ENCODE peak calls at places on chromosomes 13 and 19, in nine cellular contexts. One of them, this sample, is unnamed.

GRCh38 chr13:53137777-53138176 is 109.2 kb downstream of the OLFM4 start:
- DNase-seq in IMR-90: peak; percentile 86
- DNase-seq in cardiac fibroblast: peak; percentile 79
- DNase-seq in psoas muscle: no peak
- DNase-seq in progenitor cell of endocrine pancreas: no peak
- DNase-seq in endothelial cell: no peak
- DNase-seq in fibroblast of pulmonary artery: peak; percentile 92
- DNase-seq in fibroblast of lung: peak; percentile 31
- DNase-seq in heart right ventricle: no peak
- DNase-seq in this sample: peak; percentile 44

GRCh38 chr19:3360494-3361383 is 5.6 kb upstream of the NFIC start:
- DNase-seq in IMR-90: no peak
- DNase-seq in cardiac fibroblast: peak; percentile 51
- DNase-seq in psoas muscle: peak; percentile 72
- DNase-seq in progenitor cell of endocrine pancreas: no peak
- DNase-seq in endothelial cell: no peak
- DNase-seq in fibroblast of pulmonary artery: no peak
- DNase-seq in fibroblast of lung: peak; percentile 51
- DNase-seq in heart right ventricle: peak; percentile 81
- DNase-seq in this sample: no peak

GRCh38 chr19:4664642-4665041 is 5.5 kb downstream of the MYDGF start:
- DNase-seq in IMR-90: no peak
- DNase-seq in cardiac fibroblast: no peak
- DNase-seq in psoas muscle: no peak
- DNase-seq in progenitor cell of endocrine pancreas: no peak
- DNase-seq in endothelial cell: no peak
- DNase-seq in fibroblast of pulmonary artery: no peak
- DNase-seq in fibroblast of lung: no peak
- DNase-seq in heart right ventricle: no peak
- DNase-seq in this sample: no peak

GRCh38 chr19:17332677-17333581 is 1.7 kb downstream of the ANO8 start:
- DNase-seq in IMR-90: peak; percentile 39
- DNase-seq in cardiac fibroblast: peak; percentile 56
- DNase-seq in psoas muscle: no peak
- DNase-seq in progenitor cell of endocrine pancreas: no peak
- DNase-seq in endothelial cell: no peak
- DNase-seq in fibroblast of pulmonary artery: peak; percentile 49
- DNase-seq in fibroblast of lung: peak; percentile 42
- DNase-seq in heart right ventricle: no peak
- DNase-seq in this sample: no peak

GRCh38 chr19:8811315-8812172 is 20.6 kb downstream of the ZNF558 start:
- DNase-seq in IMR-90: peak; percentile 15
- DNase-seq in cardiac fibroblast: peak; percentile 30
- DNase-seq in psoas muscle: no peak
- DNase-seq in progenitor cell of endocrine pancreas: no peak
- DNase-seq in endothelial cell: no peak
- DNase-seq in fibroblast of pulmonary artery: peak; percentile 15
- DNase-seq in fibroblast of lung: peak; percentile 8
- DNase-seq in heart right ventricle: no peak
- DNase-seq in this sample: no peak

GRCh38 chr19:16338470-16339360 is 14.1 kb downstream of the KLF2 start:
- DNase-seq in IMR-90: peak; percentile 96
- DNase-seq in cardiac fibroblast: peak; percentile 88
- DNase-seq in psoas muscle: peak; percentile 51
- DNase-seq in progenitor cell of endocrine pancreas: no peak
- DNase-seq in endothelial cell: no peak
- DNase-seq in fibroblast of pulmonary artery: peak; percentile 88
- DNase-seq in fibroblast of lung: peak; percentile 98
- DNase-seq in heart right ventricle: no peak
- DNase-seq in this sample: peak; percentile 89

GRCh38 chr13:52835071-52835793 is 13.2 kb downstream of the PCDH8 start:
- DNase-seq in IMR-90: no peak
- DNase-seq in cardiac fibroblast: no peak
- DNase-seq in psoas muscle: no peak
- DNase-seq in progenitor cell of endocrine pancreas: no peak
- DNase-seq in endothelial cell: no peak
- DNase-seq in fibroblast of pulmonary artery: no peak
- DNase-seq in fibroblast of lung: no peak
- DNase-seq in heart right ventricle: no peak
- DNase-seq in this sample: no peak

GRCh38 chr19:4524808-4525562 is 6.7 kb upstream of the PLIN4 start:
- DNase-seq in IMR-90: no peak
- DNase-seq in cardiac fibroblast: peak; percentile 55
- DNase-seq in psoas muscle: peak; percentile 69
- DNase-seq in progenitor cell of endocrine pancreas: peak; percentile 51
- DNase-seq in endothelial cell: peak; percentile 77
- DNase-seq in fibroblast of pulmonary artery: peak; percentile 58
- DNase-seq in fibroblast of lung: no peak
- DNase-seq in heart right ventricle: peak; percentile 49
- DNase-seq in this sample: no peak

GRCh38 chr13:113060557-113061270 is 44.9 kb upstream of the F7 start:
- DNase-seq in IMR-90: no peak
- DNase-seq in cardiac fibroblast: no peak
- DNase-seq in psoas muscle: no peak
- DNase-seq in progenitor cell of endocrine pancreas: no peak
- DNase-seq in endothelial cell: no peak
- DNase-seq in fibroblast of pulmonary artery: no peak
- DNase-seq in fibroblast of lung: no peak
- DNase-seq in heart right ventricle: no peak
- DNase-seq in this sample: no peak

GRCh38 chr19:18232540-18233223 is 6.4 kb upstream of the PDE4C start:
- DNase-seq in IMR-90: no peak
- DNase-seq in cardiac fibroblast: peak; percentile 12
- DNase-seq in psoas muscle: no peak
- DNase-seq in progenitor cell of endocrine pancreas: no peak
- DNase-seq in endothelial cell: peak; percentile 65
- DNase-seq in fibroblast of pulmonary artery: no peak
- DNase-seq in fibroblast of lung: no peak
- DNase-seq in heart right ventricle: no peak
- DNase-seq in this sample: no peak

GRCh38 chr19:7762719-7763293 is at the start of gene CLEC4M:
- DNase-seq in IMR-90: no peak
- DNase-seq in cardiac fibroblast: no peak
- DNase-seq in psoas muscle: no peak
- DNase-seq in progenitor cell of endocrine pancreas: no peak
- DNase-seq in endothelial cell: no peak
- DNase-seq in fibroblast of pulmonary artery: no peak
- DNase-seq in fibroblast of lung: no peak
- DNase-seq in heart right ventricle: no peak
- DNase-seq in this sample: no peak

GRCh38 chr13:91014696-91015095 is 332.8 kb upstream of the MIR17HG start:
- DNase-seq in IMR-90: no peak
- DNase-seq in cardiac fibroblast: no peak
- DNase-seq in psoas muscle: no peak
- DNase-seq in progenitor cell of endocrine pancreas: no peak
- DNase-seq in endothelial cell: no peak
- DNase-seq in fibroblast of pulmonary artery: peak; percentile 14
- DNase-seq in fibroblast of lung: no peak
- DNase-seq in heart right ventricle: no peak
- DNase-seq in this sample: no peak

GRCh38 chr13:91017031-91017668 is 330.3 kb upstream of the MIR17HG start:
- DNase-seq in IMR-90: peak; percentile 9
- DNase-seq in cardiac fibroblast: peak; percentile 46
- DNase-seq in psoas muscle: peak; percentile 13
- DNase-seq in progenitor cell of endocrine pancreas: peak; percentile 20
- DNase-seq in endothelial cell: peak; percentile 60
- DNase-seq in fibroblast of pulmonary artery: peak; percentile 45
- DNase-seq in fibroblast of lung: peak; percentile 27
- DNase-seq in heart right ventricle: no peak
- DNase-seq in this sample: no peak

GRCh38 chr13:91020635-91021034 is 326.9 kb upstream of the MIR17HG start:
- DNase-seq in IMR-90: no peak
- DNase-seq in cardiac fibroblast: no peak
- DNase-seq in psoas muscle: no peak
- DNase-seq in progenitor cell of endocrine pancreas: no peak
- DNase-seq in endothelial cell: no peak
- DNase-seq in fibroblast of pulmonary artery: no peak
- DNase-seq in fibroblast of lung: no peak
- DNase-seq in heart right ventricle: no peak
- DNase-seq in this sample: no peak

GRCh38 chr13:91017669-91018053 is 329.8 kb upstream of the MIR17HG start:
- DNase-seq in IMR-90: no peak
- DNase-seq in cardiac fibroblast: peak; percentile 5
- DNase-seq in psoas muscle: no peak
- DNase-seq in progenitor cell of endocrine pancreas: no peak
- DNase-seq in endothelial cell: no peak
- DNase-seq in fibroblast of pulmonary artery: no peak
- DNase-seq in fibroblast of lung: peak; percentile 6
- DNase-seq in heart right ventricle: no peak
- DNase-seq in this sample: no peak
- TF ChIP-seq CTCF in IMR-90: no peak
- TF ChIP-seq CTCF in cardiac fibroblast: no peak
- TF ChIP-seq CTCF in psoas muscle: no peak
- TF ChIP-seq CTCF in progenitor cell of endocrine pancreas: no peak
- TF ChIP-seq CTCF in endothelial cell: peak; percentile 20
- TF ChIP-seq CTCF in fibroblast of pulmonary artery: no peak
- TF ChIP-seq CTCF in fibroblast of lung: no peak
- TF ChIP-seq CTCF in heart right ventricle: no peak
- TF ChIP-seq CTCF in this sample: no peak

GRCh38 chr19:38850231-38850975 is 617 bp upstream of the HNRNPL start:
- DNase-seq in IMR-90: peak; percentile 100
- DNase-seq in cardiac fibroblast: peak; percentile 100
- DNase-seq in psoas muscle: peak; percentile 99
- DNase-seq in progenitor cell of endocrine pancreas: peak; percentile 96
- DNase-seq in endothelial cell: peak; percentile 94
- DNase-seq in fibroblast of pulmonary artery: peak; percentile 100
- DNase-seq in fibroblast of lung: peak; percentile 100
- DNase-seq in heart right ventricle: peak; percentile 100
- DNase-seq in this sample: peak; percentile 100
- TF ChIP-seq CTCF in IMR-90: peak; percentile 15
- TF ChIP-seq CTCF in cardiac fibroblast: no peak
- TF ChIP-seq CTCF in psoas muscle: peak; percentile 34
- TF ChIP-seq CTCF in progenitor cell of endocrine pancreas: no peak
- TF ChIP-seq CTCF in endothelial cell: no peak
- TF ChIP-seq CTCF in fibroblast of pulmonary artery: no peak
- TF ChIP-seq CTCF in fibroblast of lung: peak; percentile 12
- TF ChIP-seq CTCF in heart right ventricle: peak; percentile 13
- TF ChIP-seq CTCF in this sample: peak; percentile 19

GRCh38 chr19:32357720-32358119 is 12.3 kb downstream of the ZNF507 start:
- DNase-seq in IMR-90: no peak
- DNase-seq in cardiac fibroblast: peak; percentile 31
- DNase-seq in psoas muscle: no peak
- DNase-seq in progenitor cell of endocrine pancreas: no peak
- DNase-seq in endothelial cell: no peak
- DNase-seq in fibroblast of pulmonary artery: no peak
- DNase-seq in fibroblast of lung: no peak
- DNase-seq in heart right ventricle: no peak
- DNase-seq in this sample: no peak
- TF ChIP-seq CTCF in IMR-90: peak; percentile 25
- TF ChIP-seq CTCF in cardiac fibroblast: peak; percentile 14
- TF ChIP-seq CTCF in psoas muscle: peak; percentile 12
- TF ChIP-seq CTCF in progenitor cell of endocrine pancreas: peak; percentile 39
- TF ChIP-seq CTCF in endothelial cell: peak; percentile 18
- TF ChIP-seq CTCF in fibroblast of pulmonary artery: peak; percentile 35
- TF ChIP-seq CTCF in fibroblast of lung: peak; percentile 29
- TF ChIP-seq CTCF in heart right ventricle: peak; percentile 29
- TF ChIP-seq CTCF in this sample: peak; percentile 15

DNA sequence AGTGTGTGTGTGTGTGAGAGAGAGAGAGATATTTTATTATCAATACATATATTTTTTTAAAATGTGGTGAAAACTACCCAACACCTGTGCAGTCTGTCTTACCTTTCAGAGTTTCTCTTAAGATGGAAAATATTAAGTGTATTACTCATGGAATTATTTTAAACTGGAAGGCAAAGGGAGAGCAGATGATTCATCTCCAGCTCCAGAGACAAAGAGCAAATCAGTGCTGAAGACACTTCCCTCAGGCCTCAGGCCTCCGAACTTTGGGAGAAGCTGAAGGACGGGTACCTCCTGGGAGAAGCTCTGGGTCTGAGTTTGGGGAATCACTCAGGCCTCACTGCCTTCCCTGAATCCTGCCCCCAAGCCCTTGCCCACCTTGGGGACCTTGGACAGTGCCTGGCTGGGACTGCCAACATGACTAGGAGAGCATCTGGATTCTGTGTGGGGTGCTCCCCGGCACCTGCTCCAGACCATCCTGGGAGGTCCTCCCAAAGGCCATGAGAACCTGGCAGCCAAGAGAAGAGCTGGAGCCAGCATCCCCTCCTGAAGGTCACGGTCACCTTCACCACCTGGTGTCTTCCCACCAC is 170.4 kb upstream of the UBL3 start:
- DNase-seq in IMR-90: peak; percentile 57
- DNase-seq in cardiac fibroblast: peak; percentile 34
- DNase-seq in psoas muscle: no peak
- DNase-seq in progenitor cell of endocrine pancreas: no peak
- DNase-seq in endothelial cell: no peak
- DNase-seq in fibroblast of pulmonary artery: no peak
- DNase-seq in fibroblast of lung: peak; percentile 69
- DNase-seq in heart right ventricle: no peak
- DNase-seq in this sample: no peak
- TF ChIP-seq CTCF in IMR-90: no peak
- TF ChIP-seq CTCF in cardiac fibroblast: no peak
- TF ChIP-seq CTCF in psoas muscle: no peak
- TF ChIP-seq CTCF in progenitor cell of endocrine pancreas: no peak
- TF ChIP-seq CTCF in endothelial cell: no peak
- TF ChIP-seq CTCF in fibroblast of pulmonary artery: no peak
- TF ChIP-seq CTCF in fibroblast of lung: no peak
- TF ChIP-seq CTCF in heart right ventricle: no peak
- TF ChIP-seq CTCF in this sample: no peak

DNA sequence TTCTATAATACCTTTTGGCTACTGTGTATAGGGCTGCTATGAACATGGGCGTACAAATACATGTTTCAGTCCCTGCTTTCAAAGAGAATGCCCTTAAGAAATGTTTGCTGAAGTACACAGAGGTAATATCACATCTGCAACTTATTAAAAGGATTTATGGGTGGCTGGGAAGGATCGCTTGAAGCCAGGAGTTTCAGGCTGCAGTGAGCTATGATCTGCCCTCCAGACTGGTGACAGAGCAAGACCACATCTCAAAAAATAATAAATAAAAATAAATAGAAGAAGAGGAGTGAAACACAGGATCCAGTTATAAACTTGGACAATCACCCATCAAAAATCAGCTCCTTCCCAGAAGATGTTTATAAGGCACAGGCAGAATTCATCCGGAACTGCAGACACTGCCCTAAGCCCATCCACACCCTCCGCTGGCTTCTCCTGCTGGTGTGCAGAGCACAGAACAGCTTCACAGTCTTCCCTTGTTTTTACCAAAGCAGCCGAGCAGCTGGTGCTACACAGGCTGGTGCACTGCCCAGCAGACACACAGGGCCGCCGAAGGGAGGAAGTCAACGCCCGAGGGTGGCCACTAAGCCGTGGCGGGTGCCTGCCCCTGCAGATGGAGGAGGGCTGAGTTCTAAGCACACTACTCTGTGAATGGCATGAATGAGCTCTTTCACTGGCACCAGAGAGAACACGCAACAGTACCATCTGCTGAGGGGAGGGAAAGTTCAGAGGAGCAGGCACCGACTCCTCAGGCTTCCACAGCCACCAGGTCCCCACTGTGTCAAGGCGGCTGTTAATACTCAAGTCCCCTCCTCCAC is 44.0 kb downstream of the BRD4 start:
- DNase-seq in IMR-90: peak; percentile 24
- DNase-seq in cardiac fibroblast: no peak
- DNase-seq in psoas muscle: no peak
- DNase-seq in progenitor cell of endocrine pancreas: no peak
- DNase-seq in endothelial cell: no peak
- DNase-seq in fibroblast of pulmonary artery: no peak
- DNase-seq in fibroblast of lung: no peak
- DNase-seq in heart right ventricle: no peak
- DNase-seq in this sample: no peak
- TF ChIP-seq CTCF in IMR-90: no peak
- TF ChIP-seq CTCF in cardiac fibroblast: no peak
- TF ChIP-seq CTCF in psoas muscle: no peak
- TF ChIP-seq CTCF in progenitor cell of endocrine pancreas: no peak
- TF ChIP-seq CTCF in endothelial cell: no peak
- TF ChIP-seq CTCF in fibroblast of pulmonary artery: no peak
- TF ChIP-seq CTCF in fibroblast of lung: no peak
- TF ChIP-seq CTCF in heart right ventricle: no peak
- TF ChIP-seq CTCF in this sample: peak; percentile 21